ENCODE peak calls at places on chromosomes 7 and 10, in four cellular contexts. K is SK-N-SH, W is K562, I is GM23338. L is an unnamed sample.
A peak's percentile ranks its signal among the peaks of the same experiment; 100 is the strongest.

GRCh38 chr7:128164061-128164954 is 76.8 kb upstream of the LEP start:
- DNase-seq in W (no peak), I (peak; percentile 73), K (no peak), L (no peak)

GRCh38 chr7:85156661-85157213 is 30.1 kb downstream of the SEMA3D start:
- DNase-seq in K (no peak), I (no peak), W (no peak), L (no peak)

GRCh38 chr7:2290877-2291276 is 23.4 kb downstream of the SNX8 start:
- DNase-seq in K (no peak), I (no peak), W (no peak), L (no peak)

GRCh38 chr7:106072715-106073091 is 39.4 kb downstream of the SYPL1 start:
- DNase-seq in W (no peak), K (no peak), I (no peak), L (no peak)

GRCh38 chr7:135197906-135198655 is 13.2 kb downstream of the WDR91 start:
- DNase-seq in I (no peak), W (no peak), K (no peak), L (no peak)

GRCh38 chr7:91953618-91954017 is 13.0 kb downstream of the AKAP9 start:
- DNase-seq in K (peak; percentile 20), I (peak; percentile 11), W (peak; percentile 36), L (no peak)

GRCh38 chr10:115049957-115050356 is 43.2 kb upstream of the ATRNL1 start:
- DNase-seq in K (no peak), W (no peak), I (peak; percentile 77), L (no peak)

GRCh38 chr7:45000096-45001032 is at the start of gene CCM2:
- DNase-seq in I (peak; percentile 64), K (peak; percentile 98), W (no peak), L (no peak)

GRCh38 chr7:158111906-158112570 is 475.6 kb downstream of the PTPRN2 start:
- DNase-seq in W (no peak), K (no peak), I (no peak), L (no peak)

GRCh38 chr7:122273117-122273516 is 31.4 kb downstream of the FEZF1 start:
- DNase-seq in W (no peak), K (no peak), I (no peak), L (no peak)

GRCh38 chr10:54667136-54667535 is 133.9 kb downstream of the PCDH15 start:
- DNase-seq in K (no peak), I (no peak), W (no peak), L (no peak)

GRCh38 chr10:28058746-28059145 is 59.9 kb upstream of the ODAD2 start:
- DNase-seq in K (no peak), I (no peak), W (no peak), L (no peak)

GRCh38 chr10:78567680-78568453 is 500.9 kb upstream of the ZMIZ1 start:
- DNase-seq in I (no peak), K (no peak), W (no peak), L (no peak)

GRCh38 chr7:111438369-111439289 is 123.7 kb downstream of the IMMP2L start:
- DNase-seq in I (no peak), K (no peak), W (peak; percentile 94), L (no peak)

GRCh38 chr7:73706122-73707044 is 13.1 kb downstream of the STX1A start:
- DNase-seq in I (no peak), W (peak; percentile 54), K (peak; percentile 40), L (peak; percentile 89)

GRCh38 chr7:46072722-46073121 is 151.7 kb upstream of the IGFBP3 start:
- DNase-seq in I (no peak), K (no peak), W (no peak), L (no peak)

GRCh38 chr7:90853205-90853604 is 257.1 kb downstream of the CDK14 start:
- DNase-seq in I (no peak), W (no peak), K (no peak), L (no peak)

GRCh38 chr7:142560166-142560565 is 189.1 kb upstream of the PRSS1 start:
- DNase-seq in K (no peak), I (no peak), W (no peak), L (no peak)

GRCh38 chr7:151176401-151176800 is 8.9 kb upstream of the GBX1 start:
- DNase-seq in I (no peak), K (no peak), W (no peak), L (no peak)

GRCh38 chr10:88472540-88472939 is 110.6 kb downstream of the RNLS start:
- DNase-seq in K (no peak), W (no peak), I (peak; percentile 8), L (no peak)

GRCh38 chr10:3173173-3173878 is 744 bp upstream of the PITRM1 start:
- DNase-seq in W (peak; percentile 96), I (peak; percentile 98), K (no peak), L (no peak)

GRCh38 chr10:7310076-7310475 is 100.8 kb downstream of the SFMBT2 start:
- DNase-seq in I (no peak), W (no peak), K (no peak), L (no peak)

GRCh38 chr7:43926193-43927043 is at the start of gene UBE2D4:
- DNase-seq in W (peak; percentile 90), K (peak; percentile 97), I (peak; percentile 82), L (peak; percentile 54)

GRCh38 chr7:159137906-159138305 is 6.8 kb downstream of the VIPR2 start:
- DNase-seq in W (no peak), I (no peak), K (no peak), L (no peak)

GRCh38 chr7:27149817-27150567 is 2.4 kb downstream of the HOXA3 start:
- DNase-seq in K (no peak), W (no peak), I (no peak), L (no peak)

GRCh38 chr10:79078367-79079073 is 9.8 kb downstream of the ZMIZ1 start:
- DNase-seq in W (no peak), I (peak; percentile 39), K (no peak), L (no peak)

GRCh38 chr7:50552139-50552538 is 13.1 kb downstream of the DDC start:
- DNase-seq in K (no peak), W (no peak), I (no peak), L (no peak)

GRCh38 chr10:108034808-108035207 is 870.3 kb upstream of the SORCS1 start:
- DNase-seq in W (no peak), I (no peak), K (no peak), L (no peak)

GRCh38 chr7:31735991-31736982 is 49.3 kb downstream of the PPP1R17 start:
- DNase-seq in K (peak; percentile 64), W (peak; percentile 69), I (peak; percentile 83), L (peak; percentile 41)

GRCh38 chr7:3861941-3862340 is 560.9 kb downstream of the SDK1 start:
- DNase-seq in I (peak; percentile 33), W (no peak), K (no peak), L (no peak)

GRCh38 chr7:29193316-29194205 is 1.0 kb upstream of the CHN2 start:
- DNase-seq in K (no peak), W (no peak), I (peak; percentile 45), L (no peak)

GRCh38 chr10:58531084-58531695 is 18.5 kb downstream of the BICC1 start:
- DNase-seq in W (peak; percentile 45), K (no peak), I (peak; percentile 86), L (peak; percentile 59)

GRCh38 chr10:80177781-80178636 is 27.3 kb downstream of the ANXA11 start:
- DNase-seq in I (no peak), W (no peak), K (no peak), L (no peak)

GRCh38 chr10:133336131-133337078 is at the start of gene CALY:
- DNase-seq in W (peak; percentile 78), K (peak; percentile 92), I (peak; percentile 82), L (no peak)

GRCh38 chr10:5618042-5618441 is 48.4 kb downstream of the ASB13 start:
- DNase-seq in K (no peak), W (no peak), I (no peak), L (no peak)

DNA sequence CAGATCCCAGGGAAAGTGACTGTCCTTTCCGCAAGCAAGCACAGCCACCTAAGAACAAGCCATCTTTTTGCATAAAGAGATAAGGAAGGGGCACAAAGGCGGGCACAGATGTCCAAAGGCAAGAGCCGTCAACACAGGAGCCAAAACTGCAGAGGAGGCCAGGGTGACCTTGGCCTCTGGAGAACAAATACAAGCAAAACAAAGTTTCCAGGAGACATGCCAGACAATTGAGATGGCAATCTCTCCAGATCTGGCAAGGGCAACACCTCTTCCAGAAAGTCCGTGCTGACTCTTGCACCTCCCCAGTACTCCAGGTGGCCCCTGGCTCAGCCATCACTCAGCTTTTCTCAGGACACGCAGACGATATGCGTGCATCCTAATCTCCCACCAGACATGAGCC is 58.2 kb downstream of the TEX36 start:
- DNase-seq in K (no peak), I (no peak), W (no peak), L (no peak)
- TF ChIP-seq POLR2AphosphoS5 in K (no peak), I (no peak), W (no peak), L (no peak)

GRCh38 chr10:119680050-119680449 is 28.9 kb downstream of the BAG3 start:
- DNase-seq in I (no peak), K (no peak), W (no peak), L (no peak)
- H3K4me3 ChIP-seq in I (no peak overlapping the region), K (no peak overlapping the region), W (no peak overlapping the region), L (no peak overlapping the region)

GRCh38 chr7:16747095-16747494 is 6.5 kb upstream of the TSPAN13 start:
- DNase-seq in I (no peak), K (no peak), W (no peak), L (no peak)
- TF ChIP-seq REST in I (no peak), K (no peak), W (no peak), L (no peak)

DNA sequence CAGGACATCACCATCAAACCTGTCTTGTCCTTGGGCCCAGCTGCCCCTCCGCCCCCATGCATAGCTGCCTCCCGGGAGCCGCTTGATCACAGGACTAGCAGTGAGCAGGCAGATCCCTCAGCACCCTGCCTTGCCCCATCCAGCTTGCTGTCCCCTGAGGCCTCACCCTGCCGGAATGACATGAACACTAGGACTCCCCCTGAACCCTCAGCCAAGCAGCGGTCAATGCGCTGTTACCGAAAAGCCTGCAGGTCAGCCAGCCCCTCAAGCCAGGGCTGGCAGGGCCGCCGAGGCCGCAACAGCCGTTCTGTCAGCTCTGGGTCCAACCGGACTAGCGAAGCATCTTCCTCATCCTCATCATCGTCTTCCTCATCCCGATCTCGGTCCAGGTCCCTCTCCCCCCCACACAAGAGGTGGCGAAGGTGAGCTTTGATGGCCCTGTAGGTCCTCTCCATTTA is 5.2 kb upstream of the NOLC1 start:
- DNase-seq in K (no peak), W (no peak), I (no peak), L (no peak)
- TF ChIP-seq POLR2AphosphoS5 in K (no peak), W (peak; percentile 29), I (no peak), L (peak; percentile 40)

GRCh38 chr7:64904008-64904407 is 935 bp downstream of the ZNF273 start:
- DNase-seq in I (no peak), K (no peak), W (no peak), L (no peak)
- H3K4me3 ChIP-seq in I (peak overlapping the region; percentile 97), K (peak overlapping the region; percentile 79), W (peak overlapping the region; percentile 95), L (peak overlapping the region; percentile 83)

DNA sequence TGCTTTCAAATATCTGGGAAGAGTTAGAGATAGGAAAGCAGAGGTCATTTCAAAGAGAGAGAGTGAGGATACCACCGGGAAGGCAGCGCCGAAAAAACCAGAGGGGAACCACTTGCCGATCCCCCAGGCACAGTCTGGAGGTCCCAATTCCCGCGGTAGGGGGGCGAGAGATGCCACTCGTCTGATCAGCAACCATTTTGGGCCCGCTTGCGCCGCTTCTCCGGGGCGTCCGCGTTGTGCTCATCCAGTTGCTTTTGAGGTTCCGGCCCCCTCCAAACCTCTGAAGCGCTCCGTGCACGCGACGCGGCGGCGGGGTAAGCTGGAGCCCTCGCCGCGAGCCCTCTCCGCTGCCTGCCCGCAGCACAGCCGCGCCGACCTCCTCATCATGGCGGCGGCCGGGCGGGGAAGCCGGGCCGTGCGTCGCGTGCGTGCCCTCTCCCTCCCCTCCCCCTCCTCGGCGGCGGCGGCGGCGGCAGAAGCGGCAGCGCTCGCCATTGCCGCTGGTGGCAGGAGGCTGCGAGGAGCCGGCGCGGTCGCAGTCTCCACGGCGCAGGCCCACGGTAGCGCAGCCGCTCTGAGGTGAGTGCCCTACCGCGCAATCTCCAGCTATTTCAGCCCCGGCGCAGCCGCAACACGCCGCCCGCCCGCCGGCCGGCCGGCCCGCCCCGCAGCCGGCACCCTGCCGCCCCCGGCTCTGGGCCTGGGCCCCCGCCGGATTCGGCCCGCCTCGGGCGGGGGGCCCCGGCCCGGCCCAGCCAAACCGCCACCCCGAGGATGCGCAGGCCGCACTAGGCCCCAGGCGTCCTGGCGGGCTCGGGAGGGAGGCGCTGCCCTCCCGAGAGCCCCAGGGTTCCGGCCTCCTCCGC is at the start of gene NRF1:
- DNase-seq in W (peak; percentile 94), I (peak; percentile 87), K (peak; percentile 98), L (peak; percentile 43)
- TF ChIP-seq REST in W (peak; percentile 81), I (no peak), K (peak; percentile 61), L (no peak)